ENCODE peak calls at places on chromosomes 4 and X, in six cellular contexts. O, X, E, Q, C and G are unnamed samples.

GRCh38 chrX:65723706-65724105 is 56.3 kb downstream of the MSN start:
- DNase-seq in O (no peak), X (no peak), E (no peak), Q (peak), C (no peak), G (no peak)

GRCh38 chrX:153642313-153642654 is 4.7 kb upstream of the DUSP9 start:
- DNase-seq in O (no peak), X (peak), E (no peak), Q (no peak), C (no peak), G (no peak)

GRCh38 chr4:3651267-3651846 is 114.8 kb upstream of the ADRA2C start:
- DNase-seq in O (no peak), X (no peak), E (no peak), Q (no peak), C (no peak), G (no peak)

GRCh38 chr4:95304898-95305297 is 243.9 kb downstream of the UNC5C start:
- DNase-seq in O (peak), X (no peak), E (no peak), Q (peak), C (no peak), G (peak)

GRCh38 chr4:133839326-133839725 is 362.3 kb downstream of the PABPC4L start:
- DNase-seq in O (no peak), X (no peak), E (no peak), Q (peak), C (no peak), G (no peak)

GRCh38 chr4:64774626-64775025 is 365.4 kb upstream of the TECRL start:
- DNase-seq in O (no peak), X (no peak), E (no peak), Q (no peak), C (no peak), G (no peak)

GRCh38 chr4:6177587-6178197 is 22.7 kb downstream of the JAKMIP1 start:
- DNase-seq in O (no peak), X (no peak), E (no peak), Q (no peak), C (no peak), G (no peak)

GRCh38 chr4:124913237-124913636 is 200.7 kb upstream of the ANKRD50 start:
- DNase-seq in O (no peak), X (no peak), E (no peak), Q (no peak), C (no peak), G (no peak)